ENCODE peak calls at places on chromosomes 12 and 14, in six cellular contexts. One of them, this sample, is unnamed.
A peak's percentile ranks its signal among the peaks of the same experiment; 100 is the strongest.

GRCh38 chr12:86600664-86601231 is 344.6 kb upstream of the MGAT4C start:
- DNase-seq in A549: no peak
- DNase-seq in HCT116: no peak
- DNase-seq in GM23338: no peak
- DNase-seq in SK-N-SH: no peak
- DNase-seq in GM12878: no peak
- DNase-seq in this sample: no peak

GRCh38 chr14:63283501-63284248 is 35.1 kb downstream of the GPHB5 start:
- DNase-seq in A549: no peak
- DNase-seq in HCT116: no peak
- DNase-seq in GM23338: no peak
- DNase-seq in SK-N-SH: peak; percentile 15
- DNase-seq in GM12878: no peak
- DNase-seq in this sample: no peak

GRCh38 chr12:1591029-1591428 is 3.4 kb downstream of the FBXL14 start:
- DNase-seq in A549: peak; percentile 40
- DNase-seq in HCT116: no peak
- DNase-seq in GM23338: no peak
- DNase-seq in SK-N-SH: no peak
- DNase-seq in GM12878: no peak
- DNase-seq in this sample: no peak

GRCh38 chr14:81310606-81311005 is 89.5 kb downstream of the STON2 start:
- DNase-seq in A549: no peak
- DNase-seq in HCT116: no peak
- DNase-seq in GM23338: no peak
- DNase-seq in SK-N-SH: no peak
- DNase-seq in GM12878: no peak
- DNase-seq in this sample: no peak

GRCh38 chr12:50110127-50110761 is 1.8 kb upstream of the COX14 start:
- DNase-seq in A549: peak; percentile 49
- DNase-seq in HCT116: no peak
- DNase-seq in GM23338: no peak
- DNase-seq in SK-N-SH: no peak
- DNase-seq in GM12878: peak; percentile 50
- DNase-seq in this sample: peak; percentile 90

GRCh38 chr14:55071870-55072640 is 20.6 kb downstream of the MAPK1IP1L start:
- DNase-seq in A549: peak; percentile 32
- DNase-seq in HCT116: no peak
- DNase-seq in GM23338: no peak
- DNase-seq in SK-N-SH: no peak
- DNase-seq in GM12878: peak; percentile 92
- DNase-seq in this sample: no peak

GRCh38 chr12:30795660-30796507 is 41.1 kb upstream of the CAPRIN2 start:
- DNase-seq in A549: peak; percentile 69
- DNase-seq in HCT116: peak; percentile 64
- DNase-seq in GM23338: peak; percentile 91
- DNase-seq in SK-N-SH: peak; percentile 88
- DNase-seq in GM12878: no peak
- DNase-seq in this sample: no peak

GRCh38 chr12:107394693-107395092 is 290.9 kb upstream of the PWP1 start:
- DNase-seq in A549: no peak
- DNase-seq in HCT116: no peak
- DNase-seq in GM23338: no peak
- DNase-seq in SK-N-SH: no peak
- DNase-seq in GM12878: no peak
- DNase-seq in this sample: no peak

GRCh38 chr12:45191239-45191638 is 24.7 kb upstream of the ANO6 start:
- DNase-seq in A549: peak; percentile 24
- DNase-seq in HCT116: no peak
- DNase-seq in GM23338: no peak
- DNase-seq in SK-N-SH: no peak
- DNase-seq in GM12878: no peak
- DNase-seq in this sample: no peak

GRCh38 chr12:53061404-53062010 is 11.6 kb downstream of the TNS2 start:
- DNase-seq in A549: peak; percentile 77
- DNase-seq in HCT116: peak; percentile 63
- DNase-seq in GM23338: peak; percentile 67
- DNase-seq in SK-N-SH: no peak
- DNase-seq in GM12878: no peak
- DNase-seq in this sample: no peak

GRCh38 chr12:46373303-46374182 is 970 bp upstream of the SLC38A2 start:
- DNase-seq in A549: no peak
- DNase-seq in HCT116: no peak
- DNase-seq in GM23338: peak; percentile 79
- DNase-seq in SK-N-SH: peak; percentile 66
- DNase-seq in GM12878: no peak
- DNase-seq in this sample: peak; percentile 45

GRCh38 chr12:49651855-49652254 is 28.5 kb downstream of the PRPF40B start:
- DNase-seq in A549: no peak
- DNase-seq in HCT116: no peak
- DNase-seq in GM23338: no peak
- DNase-seq in SK-N-SH: no peak
- DNase-seq in GM12878: no peak
- DNase-seq in this sample: no peak

GRCh38 chr14:24334431-24335271 is at the start of gene ADCY4:
- DNase-seq in A549: no peak
- DNase-seq in HCT116: no peak
- DNase-seq in GM23338: peak; percentile 56
- DNase-seq in SK-N-SH: peak; percentile 60
- DNase-seq in GM12878: no peak
- DNase-seq in this sample: no peak

GRCh38 chr14:102659797-102660196 is 67.3 kb downstream of the RCOR1 start:
- DNase-seq in A549: peak; percentile 19
- DNase-seq in HCT116: no peak
- DNase-seq in GM23338: no peak
- DNase-seq in SK-N-SH: no peak
- DNase-seq in GM12878: no peak
- DNase-seq in this sample: no peak

GRCh38 chr14:61372379-61372778 is 51.0 kb downstream of the PRKCH start:
- DNase-seq in A549: no peak
- DNase-seq in HCT116: no peak
- DNase-seq in GM23338: no peak
- DNase-seq in SK-N-SH: no peak
- DNase-seq in GM12878: no peak
- DNase-seq in this sample: no peak

GRCh38 chr12:20360407-20360806 is 7.9 kb upstream of the PDE3A start:
- DNase-seq in A549: no peak
- DNase-seq in HCT116: no peak
- DNase-seq in GM23338: no peak
- DNase-seq in SK-N-SH: no peak
- DNase-seq in GM12878: no peak
- DNase-seq in this sample: no peak

GRCh38 chr12:116332705-116333380 is 55.4 kb upstream of the MED13L start:
- DNase-seq in A549: no peak
- DNase-seq in HCT116: no peak
- DNase-seq in GM23338: no peak
- DNase-seq in SK-N-SH: no peak
- DNase-seq in GM12878: no peak
- DNase-seq in this sample: no peak
- TF ChIP-seq REST in A549: no peak
- TF ChIP-seq REST in HCT116: no peak
- TF ChIP-seq REST in GM23338: no peak
- TF ChIP-seq REST in SK-N-SH: no peak
- TF ChIP-seq REST in GM12878: no peak
- TF ChIP-seq REST in this sample: no peak

GRCh38 chr12:28190321-28191017 is at the start of gene CCDC91:
- DNase-seq in A549: peak; percentile 92
- DNase-seq in HCT116: peak; percentile 35
- DNase-seq in GM23338: peak; percentile 88
- DNase-seq in SK-N-SH: peak; percentile 90
- DNase-seq in GM12878: peak; percentile 60
- DNase-seq in this sample: peak; percentile 70

GRCh38 chr12:28192145-28192544 is 1.9 kb downstream of the CCDC91 start:
- DNase-seq in A549: no peak
- DNase-seq in HCT116: no peak
- DNase-seq in GM23338: no peak
- DNase-seq in SK-N-SH: peak; percentile 22
- DNase-seq in GM12878: no peak
- DNase-seq in this sample: no peak

GRCh38 chr12:28191018-28191595 is 851 bp downstream of the CCDC91 start:
- DNase-seq in A549: no peak
- DNase-seq in HCT116: no peak
- DNase-seq in GM23338: peak; percentile 23
- DNase-seq in SK-N-SH: peak; percentile 21
- DNase-seq in GM12878: no peak
- DNase-seq in this sample: peak; percentile 26

GRCh38 chr12:28191690-28192089 is 1.4 kb downstream of the CCDC91 start:
- DNase-seq in A549: peak; percentile 20
- DNase-seq in HCT116: no peak
- DNase-seq in GM23338: peak; percentile 9
- DNase-seq in SK-N-SH: peak; percentile 15
- DNase-seq in GM12878: no peak
- DNase-seq in this sample: no peak

DNA sequence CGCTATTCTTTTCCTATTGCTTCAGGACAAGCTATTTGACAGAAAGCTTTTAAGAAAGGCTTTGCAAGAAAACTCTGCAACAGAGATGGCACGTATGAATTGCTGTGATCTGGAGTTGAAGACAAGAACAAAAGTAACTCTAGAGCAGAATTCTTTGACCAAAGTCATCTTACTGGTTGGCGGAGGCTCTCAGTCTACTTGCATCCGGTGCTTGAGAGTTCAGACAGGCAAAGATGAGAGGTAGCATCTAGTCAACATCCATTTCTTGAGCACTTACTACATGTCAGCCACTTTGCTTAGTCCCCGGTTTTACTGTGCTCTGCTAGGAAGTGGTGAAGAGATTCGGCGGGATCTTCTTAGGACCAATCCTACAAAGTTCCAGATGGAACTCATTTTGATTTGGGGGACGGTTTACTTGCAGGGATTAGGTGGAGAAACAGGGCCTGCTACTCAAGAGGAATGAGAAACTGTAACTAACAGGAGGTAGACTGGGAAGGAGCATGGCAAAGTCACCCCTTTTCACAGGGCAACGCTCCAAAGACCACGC is 409 bp upstream of the CCDC91 start:
- DNase-seq in A549: no peak
- DNase-seq in HCT116: no peak
- DNase-seq in GM23338: no peak
- DNase-seq in SK-N-SH: no peak
- DNase-seq in GM12878: no peak
- DNase-seq in this sample: no peak
- TF ChIP-seq REST in A549: no peak
- TF ChIP-seq REST in HCT116: no peak
- TF ChIP-seq REST in GM23338: no peak
- TF ChIP-seq REST in SK-N-SH: no peak
- TF ChIP-seq REST in GM12878: no peak
- TF ChIP-seq REST in this sample: no peak

GRCh38 chr14:34330846-34331245 is 131.2 kb downstream of the SPTSSA start:
- DNase-seq in A549: no peak
- DNase-seq in HCT116: no peak
- DNase-seq in GM23338: no peak
- DNase-seq in SK-N-SH: no peak
- DNase-seq in GM12878: no peak
- DNase-seq in this sample: no peak

GRCh38 chr14:34329281-34329680 is 132.8 kb downstream of the SPTSSA start:
- DNase-seq in A549: no peak
- DNase-seq in HCT116: no peak
- DNase-seq in GM23338: no peak
- DNase-seq in SK-N-SH: no peak
- DNase-seq in GM12878: no peak
- DNase-seq in this sample: no peak

GRCh38 chr14:34328178-34328577 is 133.9 kb downstream of the SPTSSA start:
- DNase-seq in A549: no peak
- DNase-seq in HCT116: no peak
- DNase-seq in GM23338: no peak
- DNase-seq in SK-N-SH: no peak
- DNase-seq in GM12878: no peak
- DNase-seq in this sample: no peak

GRCh38 chr14:34334329-34334728 is 127.7 kb downstream of the SPTSSA start:
- DNase-seq in A549: no peak
- DNase-seq in HCT116: no peak
- DNase-seq in GM23338: no peak
- DNase-seq in SK-N-SH: no peak
- DNase-seq in GM12878: no peak
- DNase-seq in this sample: no peak

DNA sequence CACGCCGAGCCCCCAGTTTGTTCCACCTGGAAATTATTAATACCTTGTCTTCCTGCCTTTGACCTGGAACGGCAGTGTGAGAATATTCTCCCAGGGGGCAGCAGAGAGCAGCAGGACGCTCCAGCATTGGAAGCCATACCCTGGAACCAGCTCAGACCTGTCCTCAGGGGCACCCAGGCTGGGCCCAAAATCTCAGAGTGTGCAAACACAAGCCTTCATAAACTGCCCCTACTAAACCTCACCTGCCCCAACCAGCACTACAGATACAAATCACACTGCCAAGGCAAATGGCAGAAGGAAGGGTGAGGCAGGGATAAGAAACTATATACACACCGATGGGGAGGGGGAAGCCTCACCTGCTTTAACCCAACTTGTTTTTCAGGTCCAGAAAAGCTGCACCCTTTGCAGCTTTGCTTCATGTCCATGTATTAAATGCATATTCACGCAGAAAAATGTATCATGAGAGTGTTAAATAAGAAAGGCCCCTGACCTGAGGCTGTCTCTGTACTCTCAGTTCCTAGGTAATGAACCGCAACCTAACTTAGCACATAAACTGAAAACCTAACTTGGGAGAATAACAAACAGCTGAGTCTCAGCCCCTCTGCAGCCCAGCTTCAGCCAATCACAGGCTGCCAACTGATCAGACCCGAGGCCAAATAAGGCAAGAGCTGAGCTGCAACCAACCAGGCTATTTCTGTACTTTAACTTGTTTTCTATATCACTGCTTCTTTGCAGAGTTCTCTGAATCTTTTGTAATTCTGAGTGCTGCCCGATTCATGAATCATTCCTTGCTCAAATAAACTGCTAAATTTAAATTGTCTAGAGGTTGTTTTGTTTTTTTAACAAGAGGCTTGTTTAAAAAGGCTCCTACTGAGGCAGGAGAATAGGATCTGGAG is 130.1 kb downstream of the SPTSSA start:
- DNase-seq in A549: peak; percentile 82
- DNase-seq in HCT116: peak; percentile 57
- DNase-seq in GM23338: peak; percentile 85
- DNase-seq in SK-N-SH: peak; percentile 68
- DNase-seq in GM12878: peak; percentile 80
- DNase-seq in this sample: peak; percentile 66
- TF ChIP-seq REST in A549: no peak
- TF ChIP-seq REST in HCT116: no peak
- TF ChIP-seq REST in GM23338: no peak
- TF ChIP-seq REST in SK-N-SH: no peak
- TF ChIP-seq REST in GM12878: no peak
- TF ChIP-seq REST in this sample: no peak

DNA sequence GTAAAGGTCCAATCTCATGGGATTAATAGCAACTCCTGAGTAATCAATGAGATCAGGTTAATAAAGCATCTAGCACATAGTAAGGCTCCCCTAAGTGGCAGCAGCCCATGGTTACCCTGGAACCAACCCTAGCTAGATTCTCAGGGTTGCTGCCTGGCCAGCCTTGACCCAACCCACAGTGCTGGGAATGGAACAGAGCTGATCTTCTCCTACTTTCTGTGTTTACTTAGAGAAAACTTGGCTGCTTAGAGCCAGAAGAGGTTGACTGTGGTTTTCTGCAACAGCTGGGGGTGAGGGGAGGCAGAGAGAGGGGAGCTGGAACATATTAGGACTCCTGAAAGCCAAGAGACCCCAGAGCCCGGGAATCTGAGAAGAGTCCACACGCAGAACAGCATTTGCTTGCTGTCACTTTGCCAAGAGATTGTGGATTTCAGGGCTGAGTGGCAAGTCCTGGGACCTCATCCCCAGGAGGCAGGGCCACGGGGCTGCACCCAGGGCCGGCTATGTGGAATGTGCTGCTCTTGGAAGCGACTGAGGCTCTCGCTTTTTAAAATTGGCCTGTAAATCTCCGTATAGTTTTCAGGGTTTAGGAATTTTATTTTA is 22.2 kb upstream of the MED13L start:
- DNase-seq in A549: no peak
- DNase-seq in HCT116: no peak
- DNase-seq in GM23338: no peak
- DNase-seq in SK-N-SH: no peak
- DNase-seq in GM12878: no peak
- DNase-seq in this sample: no peak
- TF ChIP-seq REST in A549: no peak
- TF ChIP-seq REST in HCT116: no peak
- TF ChIP-seq REST in GM23338: no peak
- TF ChIP-seq REST in SK-N-SH: no peak
- TF ChIP-seq REST in GM12878: no peak
- TF ChIP-seq REST in this sample: no peak

This sample was measured in HL-60.